ENCODE peak calls at places on chromosome 20, in nine cellular contexts. Y is NCI-H1092; S is endothelial cell; F is tibial nerve; C is GM20000; Q is sciatic nerve; R is nucleus accumbens; W is naive B cell; U is activated CD4-positive, alpha-beta T cell treated with anti-CD3 and anti-CD28 coated beads for 48 hours. V is an unnamed sample.

GRCh38 chr20:35539756-35540212 is 2.1 kb upstream of the ERGIC3 start:
- DNase-seq in Y (peak; percentile 91), S (peak; percentile 57), F (peak; percentile 14), C (peak; percentile 73), Q (no peak), R (no peak), W (peak; percentile 46), U (peak; percentile 39), V (no peak)

GRCh38 chr20:11851646-11852045 is 66.0 kb upstream of the BTBD3 start:
- DNase-seq in Y (no peak), S (no peak), F (no peak), C (no peak), Q (no peak), R (no peak), W (no peak), U (no peak), V (no peak)

GRCh38 chr20:50292324-50293243 is 102.0 kb downstream of the CEBPB start:
- DNase-seq in Y (no peak), S (no peak), F (peak; percentile 96), C (no peak), Q (peak; percentile 99), R (peak; percentile 81), W (no peak), U (peak; percentile 49), V (peak; percentile 98)

GRCh38 chr20:3227511-3227910 is 11.5 kb downstream of the SLC4A11 start:
- DNase-seq in Y (no peak), S (no peak), F (no peak), C (no peak), Q (no peak), R (no peak), W (no peak), U (no peak), V (no peak)

GRCh38 chr20:17438436-17439039 is 92.6 kb downstream of the BFSP1 start:
- DNase-seq in Y (no peak), S (no peak), F (no peak), C (no peak), Q (no peak), R (no peak), W (no peak), U (no peak), V (no peak)

GRCh38 chr20:24634855-24635254 is 165.4 kb downstream of the SYNDIG1 start:
- DNase-seq in Y (no peak), S (no peak), F (no peak), C (no peak), Q (no peak), R (peak; percentile 82), W (no peak), U (no peak), V (peak; percentile 75)

GRCh38 chr20:50379991-50380696 is 130.0 kb upstream of the PTPN1 start:
- DNase-seq in Y (no peak), S (no peak), F (no peak), C (no peak), Q (no peak), R (no peak), W (no peak), U (no peak), V (no peak)

GRCh38 chr20:38727602-38728236 is 3.4 kb downstream of the SLC32A1 start:
- DNase-seq in Y (no peak), S (no peak), F (no peak), C (peak; percentile 24), Q (no peak), R (no peak), W (no peak), U (peak; percentile 27), V (no peak)

GRCh38 chr20:50341050-50341449 is 150.4 kb downstream of the CEBPB start:
- DNase-seq in Y (no peak), S (no peak), F (no peak), C (no peak), Q (no peak), R (no peak), W (no peak), U (no peak), V (no peak)

GRCh38 chr20:58708246-58708931 is 15.8 kb downstream of the NPEPL1 start:
- DNase-seq in Y (no peak), S (peak; percentile 3), F (peak; percentile 2), C (no peak), Q (peak; percentile 28), R (no peak), W (no peak), U (no peak), V (no peak)

GRCh38 chr20:52105045-52105572 is 86.5 kb downstream of the ZFP64 start:
- DNase-seq in Y (no peak), S (peak; percentile 56), F (no peak), C (peak; percentile 41), Q (peak; percentile 70), R (no peak), W (no peak), U (peak; percentile 14), V (no peak)

GRCh38 chr20:61458146-61458746 is 206.2 kb downstream of the CDH4 start:
- DNase-seq in Y (no peak), S (no peak), F (no peak), C (no peak), Q (no peak), R (no peak), W (no peak), U (no peak), V (no peak)

GRCh38 chr20:45174434-45175364 is at the start of gene PI3:
- DNase-seq in Y (no peak), S (no peak), F (no peak), C (no peak), Q (no peak), R (no peak), W (no peak), U (no peak), V (no peak)

GRCh38 chr20:50017160-50017559 is 34.4 kb downstream of the SNAI1 start:
- DNase-seq in Y (no peak), S (no peak), F (no peak), C (no peak), Q (no peak), R (no peak), W (no peak), U (no peak), V (no peak)

GRCh38 chr20:63234693-63235398 is 859 bp upstream of the BIRC7 start:
- DNase-seq in Y (no peak), S (peak; percentile 58), F (no peak), C (peak; percentile 62), Q (no peak), R (no peak), W (no peak), U (peak; percentile 54), V (no peak)

GRCh38 chr20:38084425-38084951 is 50.9 kb downstream of the RPRD1B start:
- DNase-seq in Y (no peak), S (no peak), F (no peak), C (no peak), Q (no peak), R (no peak), W (no peak), U (no peak), V (no peak)

GRCh38 chr20:18805881-18806280 is 7.7 kb upstream of the SCP2D1 start:
- DNase-seq in Y (no peak), S (no peak), F (no peak), C (no peak), Q (no peak), R (no peak), W (no peak), U (no peak), V (no peak)

GRCh38 chr20:1809611-1810510 is 85.3 kb upstream of the SIRPA start:
- DNase-seq in Y (no peak), S (no peak), F (no peak), C (no peak), Q (no peak), R (no peak), W (no peak), U (no peak), V (no peak)

GRCh38 chr20:23147964-23148720 is 62.0 kb upstream of the CD93 start:
- DNase-seq in Y (no peak), S (no peak), F (peak; percentile 50), C (peak; percentile 29), Q (no peak), R (no peak), W (no peak), U (peak; percentile 62), V (peak; percentile 88)

GRCh38 chr20:38275815-38276550 is 15.4 kb upstream of the KIAA1755 start:
- DNase-seq in Y (no peak), S (no peak), F (no peak), C (no peak), Q (no peak), R (no peak), W (no peak), U (peak; percentile 9), V (peak; percentile 63)

GRCh38 chr20:40016359-40016758 is 672.7 kb downstream of the MAFB start:
- DNase-seq in Y (no peak), S (no peak), F (no peak), C (no peak), Q (no peak), R (no peak), W (no peak), U (no peak), V (no peak)

GRCh38 chr20:53623454-53624206 is 30.0 kb upstream of the ZNF217 start:
- DNase-seq in Y (no peak), S (peak; percentile 45), F (peak; percentile 76), C (no peak), Q (peak; percentile 81), R (peak; percentile 38), W (no peak), U (peak; percentile 60), V (peak; percentile 81)

GRCh38 chr20:36467076-36467999 is 74.0 kb upstream of the MYL9 start:
- DNase-seq in Y (peak; percentile 65), S (no peak), F (no peak), C (peak; percentile 66), Q (peak; percentile 74), R (peak; percentile 50), W (peak; percentile 25), U (peak; percentile 51), V (peak; percentile 65)

GRCh38 chr20:61733891-61734732 is 331.6 kb downstream of the TAF4 start:
- DNase-seq in Y (no peak), S (no peak), F (no peak), C (no peak), Q (no peak), R (no peak), W (no peak), U (no peak), V (no peak)

GRCh38 chr20:20820104-20820503 is 107.7 kb upstream of the RALGAPA2 start:
- DNase-seq in Y (no peak), S (peak; percentile 52), F (no peak), C (no peak), Q (no peak), R (no peak), W (no peak), U (no peak), V (no peak)

GRCh38 chr20:645318-646106 is 7.5 kb downstream of the SRXN1 start:
- DNase-seq in Y (peak; percentile 55), S (peak; percentile 91), F (peak; percentile 38), C (peak; percentile 94), Q (peak; percentile 79), R (peak; percentile 43), W (peak; percentile 53), U (peak; percentile 80), V (peak; percentile 14)

GRCh38 chr20:37282558-37282957 is 6.9 kb upstream of the MANBAL start:
- DNase-seq in Y (no peak), S (peak; percentile 18), F (no peak), C (no peak), Q (no peak), R (no peak), W (no peak), U (no peak), V (peak; percentile 72)

V was measured in stromal cell of bone marrow.